ENCODE peak calls at places on chromosomes 5 and 9, in nine cellular contexts. C is Calu3, V is neural crest cell, I is natural killer cell, U is WERI-Rb-1, H is epithelial cell of proximal tubule, G is epithelial cell of esophagus, S is fibroblast of lung, Z is GM12864. M is an unnamed sample.

GRCh38 chr9:95494416-95495371 is 22.1 kb downstream of the PTCH1 start:
- DNase-seq in G (no peak), Z (peak; percentile 93), C (no peak), V (no peak), H (no peak), I (peak; percentile 72), S (peak; percentile 37), U (peak; percentile 93), M (no peak)

GRCh38 chr9:134230092-134230941 is 66.0 kb upstream of the RNU6ATAC start:
- DNase-seq in U (no peak), V (no peak), G (no peak), S (no peak), C (no peak), I (no peak), H (no peak), Z (no peak), M (no peak)

GRCh38 chr9:21017092-21017491 is 14.3 kb downstream of the HACD4 start:
- DNase-seq in Z (no peak), I (no peak), H (no peak), V (no peak), U (no peak), C (no peak), G (peak; percentile 93), S (peak; percentile 67), M (peak; percentile 63)

GRCh38 chr9:110575952-110576351 is 3.6 kb downstream of the SVEP1 start:
- DNase-seq in U (no peak), Z (no peak), I (no peak), C (no peak), G (peak; percentile 28), S (no peak), V (no peak), H (no peak), M (peak; percentile 36)

GRCh38 chr5:78778538-78778937 is 130.0 kb upstream of the LHFPL2 start:
- DNase-seq in C (no peak), V (no peak), H (no peak), Z (no peak), S (peak; percentile 92), U (no peak), I (no peak), G (peak; percentile 25), M (no peak)

GRCh38 chr5:122183098-122183794 is 53.9 kb downstream of the ZNF474 start:
- DNase-seq in S (peak; percentile 80), U (no peak), C (peak; percentile 62), I (no peak), G (peak; percentile 94), V (no peak), H (peak; percentile 78), Z (no peak), M (peak; percentile 85)

GRCh38 chr5:78647838-78648358 is 674 bp downstream of the LHFPL2 start:
- DNase-seq in Z (no peak), G (peak; percentile 60), V (peak; percentile 51), H (no peak), S (peak; percentile 66), C (peak; percentile 62), I (no peak), U (peak; percentile 53), M (peak; percentile 57)

GRCh38 chr9:36659500-36659899 is 86.8 kb downstream of the MELK start:
- DNase-seq in Z (no peak), C (no peak), S (no peak), G (no peak), I (no peak), H (no peak), V (no peak), U (no peak), M (no peak)

GRCh38 chr5:139335811-139336210 is 5.8 kb upstream of the PAIP2 start:
- DNase-seq in G (no peak), V (no peak), H (no peak), U (no peak), C (no peak), I (no peak), Z (no peak), S (no peak), M (no peak)

GRCh38 chr9:3027260-3027659 is 183.4 kb upstream of the PUM3 start:
- DNase-seq in V (no peak), C (no peak), I (no peak), G (no peak), S (no peak), H (no peak), Z (no peak), U (no peak), M (no peak)

GRCh38 chr5:115435065-115435775 is 109.4 kb downstream of the FEM1C start:
- DNase-seq in H (no peak), G (no peak), Z (no peak), C (no peak), V (no peak), U (no peak), S (no peak), I (no peak), M (no peak)

GRCh38 chr5:143898381-143898780 is 86.4 kb downstream of the HMHB1 start:
- DNase-seq in H (no peak), C (no peak), U (no peak), V (no peak), I (no peak), S (no peak), G (no peak), Z (no peak), M (no peak)

GRCh38 chr5:72388652-72389051 is 68.5 kb downstream of the PTCD2 start:
- DNase-seq in C (no peak), H (no peak), S (no peak), U (no peak), G (no peak), Z (no peak), I (no peak), V (no peak), M (peak; percentile 44)

GRCh38 chr9:5644522-5644921 is 15.6 kb downstream of the RIC1 start:
- DNase-seq in V (no peak), C (no peak), U (no peak), S (no peak), Z (no peak), G (peak; percentile 72), H (no peak), I (no peak), M (no peak)

GRCh38 chr5:176365663-176366574 is 632 bp downstream of the ARL10 start:
- DNase-seq in C (peak; percentile 30), S (peak; percentile 47), Z (no peak), I (no peak), G (peak; percentile 33), H (no peak), V (peak; percentile 29), U (no peak), M (peak; percentile 27)

GRCh38 chr5:93756372-93756771 is 15.0 kb upstream of the POU5F2 start:
- DNase-seq in V (no peak), G (no peak), Z (no peak), U (no peak), S (no peak), C (no peak), H (no peak), I (no peak), M (no peak)

DNA sequence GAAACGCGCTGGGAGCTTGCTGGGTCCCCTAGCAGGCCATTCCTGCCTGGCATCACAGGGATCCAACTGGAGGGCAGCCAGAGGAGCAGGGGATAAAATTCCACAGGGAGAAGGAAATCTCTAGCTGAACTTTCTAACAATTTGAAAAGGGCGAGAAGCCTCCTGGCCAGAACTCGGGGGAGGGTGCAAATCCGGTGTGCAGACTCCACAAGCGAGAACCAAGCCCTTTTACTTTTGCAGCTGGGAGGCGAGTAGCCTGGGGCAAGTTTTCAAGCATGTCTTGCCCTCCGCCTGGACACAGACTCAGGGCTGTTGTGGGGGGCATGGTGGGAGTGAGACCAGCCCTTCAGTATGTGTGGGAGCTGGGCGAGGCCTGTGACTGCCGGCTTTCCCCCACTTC is 14.3 kb upstream of the POU5F2 start:
- DNase-seq in Z (no peak), H (no peak), C (no peak), G (no peak), I (no peak), S (no peak), V (no peak), U (no peak), M (no peak)
- TF ChIP-seq CTCF in Z (no peak), H (no peak), C (no peak), G (no peak), I (no peak), S (no peak), V (no peak), U (no peak), M (no peak)

DNA sequence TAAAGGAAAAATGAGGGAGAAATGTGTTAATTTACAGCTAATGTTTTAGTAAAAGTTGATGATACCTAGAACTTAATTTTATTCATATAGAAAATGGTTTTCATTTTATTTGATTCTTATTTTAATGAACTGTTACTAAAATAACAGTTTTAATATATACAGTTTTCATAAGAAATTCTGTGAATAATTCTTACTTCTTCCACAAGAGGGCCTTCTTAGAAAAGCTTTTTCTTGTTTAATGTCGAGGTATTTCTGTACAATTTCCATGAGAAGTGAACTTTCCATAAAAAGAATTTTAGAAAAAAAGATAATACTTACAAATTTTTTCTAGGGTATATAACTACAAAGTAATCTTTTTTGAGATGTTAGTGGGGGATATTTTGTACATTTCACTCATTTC is 73.9 kb downstream of the KLF9 start:
- DNase-seq in H (no peak), I (no peak), Z (no peak), G (peak; percentile 21), C (no peak), V (no peak), S (peak; percentile 70), U (no peak), M (peak; percentile 70)
- TF ChIP-seq CTCF in H (no peak), I (peak; percentile 72), Z (no peak), G (peak; percentile 19), C (no peak), V (peak; percentile 77), S (peak; percentile 24), U (no peak), M (peak; percentile 46)

GRCh38 chr5:172059661-172060100 is 53.2 kb upstream of the FBXW11 start:
- DNase-seq in C (no peak), Z (no peak), H (no peak), S (peak; percentile 20), G (peak; percentile 24), U (no peak), V (no peak), I (no peak), M (peak; percentile 44)
- TF ChIP-seq CTCF in C (peak; percentile 74), Z (peak; percentile 42), H (peak; percentile 71), S (peak; percentile 56), G (peak; percentile 64), U (peak; percentile 62), V (peak; percentile 68), I (peak; percentile 45), M (peak; percentile 58)

GRCh38 chr5:177547736-177548135 is 6.6 kb downstream of the FAM193B start:
- DNase-seq in C (no peak), G (no peak), S (peak; percentile 25), Z (no peak), I (no peak), V (no peak), U (no peak), H (no peak), M (no peak)

GRCh38 chr5:177542816-177543472 is 11.4 kb downstream of the FAM193B start:
- DNase-seq in S (no peak), I (no peak), V (no peak), G (no peak), H (no peak), C (no peak), Z (no peak), U (peak; percentile 60), M (no peak)

GRCh38 chr5:177550120-177550519 is 4.2 kb downstream of the FAM193B start:
- DNase-seq in Z (no peak), U (no peak), I (no peak), C (no peak), S (no peak), H (no peak), V (no peak), G (no peak), M (no peak)

GRCh38 chr5:177545487-177546261 is 8.7 kb downstream of the FAM193B start:
- DNase-seq in S (peak; percentile 94), Z (no peak), U (no peak), V (no peak), I (no peak), H (no peak), C (no peak), G (peak; percentile 76), M (peak; percentile 96)

GRCh38 chr5:177546262-177546741 is 8.1 kb downstream of the FAM193B start:
- DNase-seq in Z (no peak), C (peak; percentile 37), U (no peak), S (peak; percentile 99), I (no peak), H (peak; percentile 86), G (peak; percentile 98), V (no peak), M (peak; percentile 99)
- TF ChIP-seq CTCF in Z (no peak), C (no peak), U (no peak), S (no peak), I (no peak), H (peak; percentile 23), G (no peak), V (no peak), M (no peak)

M was measured in fibroblast of pulmonary artery.